ENCODE peak calls at places on chromosome 22, in four cellular contexts. One of them, this sample, is unnamed.

GRCh38 chr22:22011964-22012363 is 29.4 kb upstream of the TOP3B start:
- DNase-seq in neural progenitor cell: no peak
- DNase-seq in fibroblast of lung: no peak
- DNase-seq in endothelial cell of umbilical vein: no peak
- DNase-seq in this sample: no peak

GRCh38 chr22:46587492-46588278 is 32.5 kb upstream of the GRAMD4 start:
- DNase-seq in neural progenitor cell: no peak
- DNase-seq in fibroblast of lung: no peak
- DNase-seq in endothelial cell of umbilical vein: no peak
- DNase-seq in this sample: no peak

GRCh38 chr22:49897015-49897684 is 21.1 kb downstream of the ALG12 start:
- DNase-seq in neural progenitor cell: no peak
- DNase-seq in fibroblast of lung: no peak
- DNase-seq in endothelial cell of umbilical vein: no peak
- DNase-seq in this sample: no peak

GRCh38 chr22:47130883-47131610 is 368.6 kb downstream of the TBC1D22A start:
- DNase-seq in neural progenitor cell: no peak
- DNase-seq in fibroblast of lung: no peak
- DNase-seq in endothelial cell of umbilical vein: no peak
- DNase-seq in this sample: no peak

GRCh38 chr22:39519681-39520053 is 695 bp upstream of the ATF4 start:
- DNase-seq in neural progenitor cell: peak
- DNase-seq in fibroblast of lung: peak
- DNase-seq in endothelial cell of umbilical vein: no peak
- DNase-seq in this sample: no peak

GRCh38 chr22:39999144-39999757 is 4.5 kb downstream of the FAM83F start:
- DNase-seq in neural progenitor cell: peak
- DNase-seq in fibroblast of lung: peak
- DNase-seq in endothelial cell of umbilical vein: no peak
- DNase-seq in this sample: no peak

GRCh38 chr22:42627981-42628380 is 12.4 kb downstream of the ATP5MGL start:
- DNase-seq in neural progenitor cell: no peak
- DNase-seq in fibroblast of lung: no peak
- DNase-seq in endothelial cell of umbilical vein: no peak
- DNase-seq in this sample: no peak

GRCh38 chr22:46187862-46188261 is 37.5 kb downstream of the PPARA start:
- DNase-seq in neural progenitor cell: no peak
- DNase-seq in fibroblast of lung: no peak
- DNase-seq in endothelial cell of umbilical vein: no peak
- DNase-seq in this sample: no peak

GRCh38 chr22:30889996-30890480 is 78.5 kb downstream of the MORC2 start:
- DNase-seq in neural progenitor cell: no peak
- DNase-seq in fibroblast of lung: no peak
- DNase-seq in endothelial cell of umbilical vein: no peak
- DNase-seq in this sample: no peak

GRCh38 chr22:25395468-25395867 is 169.0 kb upstream of the GRK3 start:
- DNase-seq in neural progenitor cell: no peak
- DNase-seq in fibroblast of lung: no peak
- DNase-seq in endothelial cell of umbilical vein: no peak
- DNase-seq in this sample: no peak

GRCh38 chr22:46754110-46754799 is 8.2 kb upstream of the TBC1D22A start:
- DNase-seq in neural progenitor cell: no peak
- DNase-seq in fibroblast of lung: peak
- DNase-seq in endothelial cell of umbilical vein: peak
- DNase-seq in this sample: peak

GRCh38 chr22:40196628-40197027 is 18.9 kb downstream of the TNRC6B start:
- DNase-seq in neural progenitor cell: no peak
- DNase-seq in fibroblast of lung: peak
- DNase-seq in endothelial cell of umbilical vein: peak
- DNase-seq in this sample: peak

GRCh38 chr22:46401370-46401769 is 65.9 kb downstream of the TRMU start:
- DNase-seq in neural progenitor cell: no peak
- DNase-seq in fibroblast of lung: no peak
- DNase-seq in endothelial cell of umbilical vein: no peak
- DNase-seq in this sample: no peak

GRCh38 chr22:40423246-40423753 is 52.9 kb downstream of the SGSM3 start:
- DNase-seq in neural progenitor cell: no peak
- DNase-seq in fibroblast of lung: no peak
- DNase-seq in endothelial cell of umbilical vein: no peak
- DNase-seq in this sample: no peak

GRCh38 chr22:46362934-46363515 is 27.5 kb downstream of the TRMU start:
- DNase-seq in neural progenitor cell: no peak
- DNase-seq in fibroblast of lung: no peak
- DNase-seq in endothelial cell of umbilical vein: no peak
- DNase-seq in this sample: no peak

GRCh38 chr22:29307658-29308147 is 1.3 kb downstream of the GAS2L1 start:
- DNase-seq in neural progenitor cell: peak
- DNase-seq in fibroblast of lung: no peak
- DNase-seq in endothelial cell of umbilical vein: no peak
- DNase-seq in this sample: no peak

GRCh38 chr22:29308148-29308790 is 1.8 kb downstream of the GAS2L1 start:
- DNase-seq in neural progenitor cell: no peak
- DNase-seq in fibroblast of lung: no peak
- DNase-seq in endothelial cell of umbilical vein: no peak
- DNase-seq in this sample: no peak

GRCh38 chr22:29306175-29306829 is at the start of gene GAS2L1:
- DNase-seq in neural progenitor cell: peak
- DNase-seq in fibroblast of lung: peak
- DNase-seq in endothelial cell of umbilical vein: peak
- DNase-seq in this sample: peak

GRCh38 chr22:29306830-29307657 is 594 bp downstream of the GAS2L1 start:
- DNase-seq in neural progenitor cell: peak
- DNase-seq in fibroblast of lung: peak
- DNase-seq in endothelial cell of umbilical vein: peak
- DNase-seq in this sample: no peak

DNA sequence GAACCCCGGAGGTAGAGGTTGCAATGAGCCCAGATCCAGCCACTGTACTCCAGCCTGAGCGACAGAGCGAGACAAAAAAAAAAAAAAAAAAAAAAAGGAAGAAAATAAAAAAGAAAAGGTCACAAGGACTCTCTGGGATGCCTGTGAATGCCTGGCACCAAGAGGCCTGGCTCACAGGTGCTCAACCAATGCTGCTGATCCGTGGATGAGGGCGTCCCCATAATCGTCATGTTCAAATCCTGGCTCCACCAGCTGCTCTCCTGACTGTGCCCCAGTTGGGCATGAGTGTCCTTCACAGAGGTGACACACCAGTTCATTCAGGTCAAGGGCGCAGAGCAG is 645 bp upstream of the GAS2L1 start:
- DNase-seq in neural progenitor cell: no peak
- DNase-seq in fibroblast of lung: no peak
- DNase-seq in endothelial cell of umbilical vein: no peak
- DNase-seq in this sample: no peak
- H3K4me3 ChIP-seq in neural progenitor cell: peak
- H3K4me3 ChIP-seq in fibroblast of lung: no peak
- H3K4me3 ChIP-seq in endothelial cell of umbilical vein: no peak
- H3K4me3 ChIP-seq in this sample: no peak

DNA sequence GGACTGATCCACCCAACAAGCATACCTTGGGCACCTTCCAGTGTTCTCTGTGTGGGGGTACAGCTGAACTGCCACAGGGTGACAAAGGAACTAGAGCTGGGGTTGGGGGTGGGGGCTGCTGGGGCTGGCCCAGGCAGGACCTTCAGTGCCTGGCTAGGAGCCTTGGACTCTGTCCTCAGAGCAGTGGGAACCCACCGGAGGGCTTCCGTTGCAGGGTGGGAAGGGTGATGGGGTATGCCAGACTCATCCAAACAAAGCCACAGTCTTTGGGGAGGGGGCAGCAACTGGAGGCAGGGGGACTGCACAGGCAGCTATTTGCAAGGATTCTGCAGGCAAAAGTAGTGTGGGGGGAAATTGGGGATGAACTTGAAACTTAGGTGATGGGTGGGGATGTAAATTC is 35.7 kb upstream of the CLDN5 start:
- DNase-seq in neural progenitor cell: no peak
- DNase-seq in fibroblast of lung: no peak
- DNase-seq in endothelial cell of umbilical vein: no peak
- DNase-seq in this sample: no peak
- TF ChIP-seq CTCF in neural progenitor cell: no peak
- TF ChIP-seq CTCF in fibroblast of lung: no peak
- TF ChIP-seq CTCF in endothelial cell of umbilical vein: no peak
- TF ChIP-seq CTCF in this sample: no peak

GRCh38 chr22:19884954-19885751 is 30.5 kb upstream of the GNB1L start:
- DNase-seq in neural progenitor cell: no peak
- DNase-seq in fibroblast of lung: no peak
- DNase-seq in endothelial cell of umbilical vein: no peak
- DNase-seq in this sample: no peak

GRCh38 chr22:19887251-19887985 is 32.7 kb upstream of the GNB1L start:
- DNase-seq in neural progenitor cell: no peak
- DNase-seq in fibroblast of lung: no peak
- DNase-seq in endothelial cell of umbilical vein: no peak
- DNase-seq in this sample: no peak

GRCh38 chr22:19884161-19884953 is 29.7 kb upstream of the GNB1L start:
- DNase-seq in neural progenitor cell: no peak
- DNase-seq in fibroblast of lung: no peak
- DNase-seq in endothelial cell of umbilical vein: no peak
- DNase-seq in this sample: no peak

GRCh38 chr22:19886605-19887250 is 32.1 kb upstream of the GNB1L start:
- DNase-seq in neural progenitor cell: no peak
- DNase-seq in fibroblast of lung: peak
- DNase-seq in endothelial cell of umbilical vein: peak
- DNase-seq in this sample: peak

DNA sequence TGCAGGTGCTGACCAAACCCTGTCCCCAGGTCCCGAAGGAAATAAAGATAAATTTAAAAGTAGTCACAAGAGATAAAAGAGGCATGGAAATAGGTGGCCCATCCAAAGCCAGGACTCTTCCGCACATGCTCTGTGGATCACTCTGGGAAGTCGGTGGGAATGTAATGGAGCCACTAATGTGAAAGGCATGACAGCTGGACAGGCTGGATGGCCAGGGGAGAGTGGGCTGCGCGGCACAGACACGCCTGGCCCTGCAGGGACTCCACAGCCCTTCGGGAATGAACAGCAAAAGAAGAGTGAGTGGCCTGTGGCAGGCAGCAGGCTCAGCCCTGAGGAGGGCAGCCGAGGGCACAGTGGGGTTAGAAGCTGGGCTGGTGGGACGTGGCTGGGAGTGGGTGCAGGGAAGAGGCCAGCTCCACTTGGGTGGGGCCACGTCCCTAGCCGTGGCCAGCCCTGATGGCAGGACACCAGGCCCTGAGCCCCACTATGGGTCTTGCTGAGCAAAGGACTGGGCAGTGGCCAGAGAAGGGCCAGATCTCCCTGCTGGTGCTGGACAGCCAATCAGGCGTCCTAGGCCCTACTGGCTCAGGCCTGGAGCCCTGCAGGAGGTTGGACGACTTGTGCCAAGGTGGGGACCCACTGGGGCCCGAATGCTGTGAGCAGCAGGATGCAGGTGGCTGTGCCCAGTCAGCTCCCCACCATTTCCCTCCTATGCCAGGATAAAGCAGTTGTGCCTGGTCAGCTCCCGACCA is 31.3 kb upstream of the GNB1L start:
- DNase-seq in neural progenitor cell: no peak
- DNase-seq in fibroblast of lung: no peak
- DNase-seq in endothelial cell of umbilical vein: no peak
- DNase-seq in this sample: no peak
- H3K4me3 ChIP-seq in neural progenitor cell: no peak
- H3K4me3 ChIP-seq in fibroblast of lung: no peak
- H3K4me3 ChIP-seq in endothelial cell of umbilical vein: no peak
- H3K4me3 ChIP-seq in this sample: no peak

GRCh38 chr22:37674951-37675929 is at the start of gene LGALS1:
- DNase-seq in neural progenitor cell: peak
- DNase-seq in fibroblast of lung: peak
- DNase-seq in endothelial cell of umbilical vein: peak
- DNase-seq in this sample: peak
- TF ChIP-seq CTCF in neural progenitor cell: no peak
- TF ChIP-seq CTCF in fibroblast of lung: no peak
- TF ChIP-seq CTCF in endothelial cell of umbilical vein: no peak
- TF ChIP-seq CTCF in this sample: no peak

DNA sequence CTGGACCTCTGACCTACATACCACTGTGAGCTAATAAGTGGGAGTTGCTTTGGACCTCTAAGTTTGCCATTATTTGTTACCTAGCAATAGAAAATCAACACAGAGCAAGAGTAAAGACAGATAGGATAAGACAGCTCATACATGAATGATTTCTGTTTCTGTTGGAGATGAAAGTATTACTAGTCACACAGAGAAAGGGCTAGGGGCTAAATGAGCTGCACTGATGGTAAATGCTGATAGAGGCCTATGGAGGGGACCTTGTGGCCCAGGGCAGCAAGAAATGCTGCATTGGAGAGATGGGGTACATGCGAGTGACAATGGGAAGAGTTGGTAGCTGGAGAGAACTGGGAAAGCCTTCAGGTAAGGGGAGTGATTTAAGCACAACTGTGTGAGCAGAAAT is 46.0 kb upstream of the SYN3 start:
- DNase-seq in neural progenitor cell: no peak
- DNase-seq in fibroblast of lung: no peak
- DNase-seq in endothelial cell of umbilical vein: no peak
- DNase-seq in this sample: no peak
- H3K4me3 ChIP-seq in neural progenitor cell: no peak
- H3K4me3 ChIP-seq in fibroblast of lung: no peak
- H3K4me3 ChIP-seq in endothelial cell of umbilical vein: no peak
- H3K4me3 ChIP-seq in this sample: no peak

GRCh38 chr22:27086728-27087450 is 429.5 kb downstream of the MIAT start:
- DNase-seq in neural progenitor cell: no peak
- DNase-seq in fibroblast of lung: no peak
- DNase-seq in endothelial cell of umbilical vein: no peak
- DNase-seq in this sample: no peak
- TF ChIP-seq CTCF in neural progenitor cell: no peak
- TF ChIP-seq CTCF in fibroblast of lung: no peak
- TF ChIP-seq CTCF in endothelial cell of umbilical vein: no peak
- TF ChIP-seq CTCF in this sample: no peak

DNA sequence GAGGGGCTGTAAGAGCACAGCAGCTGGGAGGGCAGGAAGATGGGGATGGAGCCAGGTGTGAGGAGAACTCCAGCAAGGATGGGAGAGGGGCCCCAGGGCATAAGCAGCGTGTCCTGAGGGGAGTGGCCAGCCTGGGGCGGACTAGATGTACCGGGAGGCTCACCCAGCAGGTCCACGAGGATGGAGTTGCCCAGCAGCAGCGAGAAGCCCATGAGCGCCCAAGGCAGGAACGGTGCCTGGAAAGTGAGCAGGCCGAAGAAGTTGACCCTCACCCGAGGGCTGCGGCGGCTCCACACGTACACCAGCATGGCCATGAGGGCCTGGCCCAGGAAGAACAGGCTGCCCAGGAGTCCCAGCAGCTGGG is 1.3 kb downstream of the DERL3 start:
- DNase-seq in neural progenitor cell: no peak
- DNase-seq in fibroblast of lung: no peak
- DNase-seq in endothelial cell of umbilical vein: no peak
- DNase-seq in this sample: no peak
- H3K4me3 ChIP-seq in neural progenitor cell: no peak
- H3K4me3 ChIP-seq in fibroblast of lung: no peak
- H3K4me3 ChIP-seq in endothelial cell of umbilical vein: no peak
- H3K4me3 ChIP-seq in this sample: no peak

GRCh38 chr22:43783777-43784176 is 28.3 kb downstream of the EFCAB6 start:
- DNase-seq in neural progenitor cell: no peak
- DNase-seq in fibroblast of lung: no peak
- DNase-seq in endothelial cell of umbilical vein: no peak
- DNase-seq in this sample: no peak
- TF ChIP-seq CTCF in neural progenitor cell: peak
- TF ChIP-seq CTCF in fibroblast of lung: no peak
- TF ChIP-seq CTCF in endothelial cell of umbilical vein: peak
- TF ChIP-seq CTCF in this sample: peak

DNA sequence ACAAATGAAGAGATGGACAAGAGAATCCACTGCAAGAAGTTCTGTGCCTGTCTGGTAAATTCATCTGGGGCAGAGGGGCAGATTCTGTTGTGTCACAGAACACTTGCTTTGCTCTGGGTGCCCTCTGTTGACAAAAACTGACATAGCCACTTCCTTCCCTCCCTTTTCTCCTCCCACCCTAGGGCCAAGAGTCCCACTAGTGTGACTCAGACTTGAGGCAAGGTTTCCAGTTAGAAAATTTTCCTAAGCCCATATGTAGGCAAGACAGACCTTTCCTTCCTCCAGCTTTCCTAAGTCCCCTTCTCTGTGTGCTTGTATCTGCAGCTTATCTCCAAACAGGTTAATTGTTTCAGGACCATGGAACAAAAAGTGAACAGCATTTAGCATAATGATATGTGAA is 106.8 kb downstream of the RBFOX2 start:
- DNase-seq in neural progenitor cell: peak
- DNase-seq in fibroblast of lung: peak
- DNase-seq in endothelial cell of umbilical vein: peak
- DNase-seq in this sample: peak
- H3K4me3 ChIP-seq in neural progenitor cell: no peak
- H3K4me3 ChIP-seq in fibroblast of lung: no peak
- H3K4me3 ChIP-seq in endothelial cell of umbilical vein: no peak
- H3K4me3 ChIP-seq in this sample: no peak